ENCODE peak calls at places on chromosome X, in seven cellular contexts. G, U, D, N, X, B and L are unnamed samples.

GRCh38 chrX:104135677-104136076 is 21.1 kb downstream of the SLC25A53 start:
- DNase-seq in G (no peak), U (no peak), D (no peak), N (no peak), X (no peak), B (no peak), L (no peak)

GRCh38 chrX:27446423-27446822 is 16.7 kb downstream of the PPP4R3C start:
- DNase-seq in G (no peak), U (no peak), D (no peak), N (no peak), X (no peak), B (no peak), L (no peak)

GRCh38 chrX:3939967-3940610 is 226.6 kb upstream of the PRKX start:
- DNase-seq in G (peak), U (no peak), D (no peak), N (peak), X (peak), B (peak), L (no peak)

GRCh38 chrX:81120270-81120935 is 81.3 kb downstream of the HMGN5 start:
- DNase-seq in G (no peak), U (no peak), D (no peak), N (no peak), X (no peak), B (no peak), L (no peak)

GRCh38 chrX:21528076-21528475 is 130.1 kb downstream of the KLHL34 start:
- DNase-seq in G (peak), U (no peak), D (no peak), N (peak), X (no peak), B (no peak), L (no peak)

GRCh38 chrX:141175786-141176185 is 1.1 kb downstream of the LDOC1 start:
- DNase-seq in G (no peak), U (no peak), D (no peak), N (no peak), X (no peak), B (no peak), L (no peak)

GRCh38 chrX:99394450-99394849 is 1015.6 kb downstream of the PCDH19 start:
- DNase-seq in G (no peak), U (no peak), D (no peak), N (no peak), X (no peak), B (no peak), L (no peak)

GRCh38 chrX:9635805-9636204 is 129.8 kb downstream of the GPR143 start:
- DNase-seq in G (no peak), U (no peak), D (peak), N (no peak), X (no peak), B (no peak), L (no peak)

GRCh38 chrX:57918750-57919436 is 8.6 kb upstream of the ZXDA start:
- DNase-seq in G (peak), U (peak), D (no peak), N (peak), X (peak), B (no peak), L (peak)

GRCh38 chrX:2261838-2262678 is 238.7 kb downstream of the DHRSX start:
- DNase-seq in G (no peak), U (no peak), D (no peak), N (no peak), X (no peak), B (no peak), L (no peak)

GRCh38 chrX:17459008-17459407 is 84.0 kb downstream of the NHS start:
- DNase-seq in G (no peak), U (no peak), D (peak), N (no peak), X (no peak), B (peak), L (no peak)

GRCh38 chrX:133302775-133303445 is 84.8 kb upstream of the TFDP3 start:
- DNase-seq in G (no peak), U (no peak), D (no peak), N (no peak), X (no peak), B (no peak), L (no peak)

GRCh38 chrX:110852180-110852579 is 56.6 kb upstream of the CHRDL1 start:
- DNase-seq in G (no peak), U (no peak), D (no peak), N (peak), X (no peak), B (peak), L (no peak)

GRCh38 chrX:53088136-53088974 is 5.6 kb upstream of the KANTR start:
- DNase-seq in G (peak), U (peak), D (peak), N (peak), X (peak), B (peak), L (no peak)

GRCh38 chrX:45264865-45265264 is 64.2 kb upstream of the DIPK2B start:
- DNase-seq in G (no peak), U (no peak), D (no peak), N (no peak), X (no peak), B (no peak), L (no peak)

GRCh38 chrX:9466115-9466495 is 1.2 kb downstream of the TBL1X start:
- DNase-seq in G (peak), U (peak), D (no peak), N (peak), X (peak), B (peak), L (no peak)

GRCh38 chrX:71935542-71935941 is 24.9 kb downstream of the NHSL2 start:
- DNase-seq in G (no peak), U (no peak), D (no peak), N (no peak), X (no peak), B (no peak), L (no peak)

GRCh38 chrX:65871671-65872311 is 168.1 kb downstream of the VSIG4 start:
- DNase-seq in G (no peak), U (peak), D (no peak), N (peak), X (peak), B (peak), L (peak)

GRCh38 chrX:136055651-136056221 is 70.5 kb downstream of the SLC9A6 start:
- DNase-seq in G (peak), U (no peak), D (no peak), N (peak), X (no peak), B (peak), L (no peak)

GRCh38 chrX:150841466-150842197 is 56.8 kb downstream of the CD99L2 start:
- DNase-seq in G (no peak), U (no peak), D (no peak), N (peak), X (no peak), B (no peak), L (no peak)